ENCODE peak calls at places on chromosomes 13 and 19, in six cellular contexts. G, Q, I, P, R and H are unnamed samples.

GRCh38 chr19:33394006-33394722 is 20.7 kb downstream of the CEBPG start:
- DNase-seq in I (no peak), R (peak; percentile 31), P (no peak), G (peak; percentile 57), Q (no peak), H (no peak)

GRCh38 chr13:59734393-59734792 is 429.3 kb downstream of the DIAPH3 start:
- DNase-seq in P (no peak), R (no peak), I (no peak), Q (no peak), G (no peak), H (no peak)

GRCh38 chr19:5434970-5435641 is 20.1 kb upstream of the ZNRF4 start:
- DNase-seq in Q (no peak), I (no peak), P (peak; percentile 80), G (no peak), R (no peak), H (no peak)

GRCh38 chr19:54230031-54230430 is 7.2 kb upstream of the LILRB3 start:
- DNase-seq in R (no peak), Q (no peak), G (no peak), P (no peak), I (no peak), H (no peak)

GRCh38 chr13:20270163-20270865 is 38.2 kb upstream of the GJB6 start:
- DNase-seq in I (no peak), R (no peak), G (no peak), Q (no peak), P (no peak), H (no peak)

GRCh38 chr13:40613954-40614353 is 52.5 kb downstream of the FOXO1 start:
- DNase-seq in P (no peak), Q (no peak), R (no peak), I (no peak), G (no peak), H (no peak)

GRCh38 chr19:3338541-3339181 is 27.7 kb upstream of the NFIC start:
- DNase-seq in Q (no peak), I (peak; percentile 62), R (peak; percentile 83), P (peak; percentile 68), G (peak; percentile 32), H (no peak)

GRCh38 chr19:35870798-35871197 is 2.4 kb downstream of the APLP1 start:
- DNase-seq in R (no peak), Q (no peak), P (no peak), G (no peak), I (no peak), H (no peak)

GRCh38 chr19:48970923-48971395 is 5.8 kb downstream of the FTL start:
- DNase-seq in Q (peak; percentile 79), R (peak; percentile 79), I (peak; percentile 75), G (peak; percentile 81), P (peak; percentile 93), H (peak; percentile 91)

GRCh38 chr19:10497371-10497770 is 5.8 kb downstream of the KEAP1 start:
- DNase-seq in R (no peak), P (no peak), G (no peak), I (no peak), Q (no peak), H (no peak)

DNA sequence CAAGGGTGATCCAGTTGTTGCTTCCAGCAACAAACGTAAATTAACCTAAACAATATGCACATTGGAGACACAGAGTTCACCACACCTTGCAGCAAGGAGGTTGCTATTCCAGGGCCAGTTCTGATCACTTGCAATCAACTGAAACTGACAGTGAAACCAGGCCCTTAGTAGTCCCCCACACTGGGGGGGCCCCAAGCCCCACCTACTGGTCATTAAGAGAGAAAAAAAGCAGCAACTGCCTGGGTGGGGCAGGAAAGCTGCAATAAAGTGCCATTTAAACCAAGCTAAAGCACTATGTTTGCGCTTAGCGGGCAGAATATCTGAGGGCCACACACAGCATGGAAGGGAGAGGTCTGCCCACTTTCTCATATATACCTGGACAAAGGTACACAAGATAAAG is 51.5 kb downstream of the ATP7B start:
- DNase-seq in R (no peak), G (no peak), I (no peak), Q (no peak), P (peak; percentile 25), H (no peak)
- TF ChIP-seq CTCF in R (no peak), G (peak; percentile 11), I (no peak), Q (no peak), P (no peak), H (no peak)

GRCh38 chr13:89150362-89150761 is 1479.2 kb downstream of the SLITRK5 start:
- DNase-seq in I (no peak), Q (no peak), P (no peak), R (no peak), G (no peak), H (no peak)

GRCh38 chr13:89153941-89154340 is 1482.8 kb downstream of the SLITRK5 start:
- DNase-seq in I (no peak), Q (no peak), R (no peak), G (no peak), P (no peak), H (no peak)
- TF ChIP-seq CTCF in I (no peak), Q (no peak), R (no peak), G (no peak), P (no peak), H (no peak)

GRCh38 chr19:588093-588742 is 1.5 kb upstream of the HCN2 start:
- DNase-seq in I (peak; percentile 61), G (peak; percentile 79), P (peak; percentile 84), R (peak; percentile 73), Q (peak; percentile 69), H (peak; percentile 61)
- TF ChIP-seq CTCF in I (no peak), G (peak; percentile 66), P (peak; percentile 58), R (peak; percentile 15), Q (peak; percentile 41), H (peak; percentile 53)

DNA sequence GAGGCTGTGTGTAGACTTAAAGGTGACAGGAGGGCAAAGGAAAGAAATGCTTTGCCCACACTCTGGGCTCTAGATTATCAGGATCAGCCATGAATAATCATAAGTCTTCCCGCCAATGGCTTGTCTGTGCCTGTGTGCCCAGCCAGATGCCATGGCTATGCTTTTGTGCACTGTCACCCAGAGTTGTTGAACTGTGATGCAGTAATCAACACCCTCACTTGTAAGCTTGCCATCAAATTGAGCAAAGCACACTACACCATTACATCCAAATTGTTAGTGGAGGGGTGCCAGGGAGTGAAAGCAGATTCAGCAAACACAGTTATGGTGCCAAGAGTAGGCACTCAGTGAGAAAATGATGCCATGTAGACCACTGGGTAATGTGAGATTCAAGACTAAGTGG is 845.3 kb upstream of the MIR17HG start:
- DNase-seq in I (no peak), Q (peak; percentile 74), P (no peak), G (peak; percentile 26), R (no peak), H (no peak)
- TF ChIP-seq CTCF in I (no peak), Q (no peak), P (no peak), G (no peak), R (no peak), H (no peak)

DNA sequence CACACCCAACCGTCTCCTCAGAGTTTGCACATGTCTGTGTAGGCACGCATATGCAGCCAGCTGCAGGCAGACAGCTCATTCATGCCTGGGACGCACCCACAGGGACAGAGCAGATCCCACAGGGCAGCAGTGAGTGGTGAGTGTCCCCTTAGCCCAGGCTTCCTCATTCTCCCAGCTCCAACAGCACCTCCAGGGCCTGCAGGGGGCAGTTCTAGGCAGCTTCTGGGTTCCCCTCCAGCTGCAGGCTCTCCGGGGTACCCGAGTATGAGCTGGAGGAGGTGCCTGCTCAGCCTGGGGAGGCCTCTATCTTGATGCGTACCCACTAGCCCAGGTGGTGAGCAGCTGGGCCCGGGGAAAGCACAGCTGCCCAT is 1.3 kb upstream of the SHANK1 start:
- DNase-seq in P (no peak), Q (no peak), R (no peak), I (no peak), G (no peak), H (no peak)
- TF ChIP-seq CTCF in P (no peak), Q (no peak), R (no peak), I (no peak), G (no peak), H (no peak)

GRCh38 chr19:1851581-1852293 is 3.5 kb upstream of the REXO1 start:
- DNase-seq in G (no peak), Q (no peak), P (peak; percentile 80), R (peak; percentile 54), I (peak; percentile 76), H (no peak)
- TF ChIP-seq CTCF in G (no peak), Q (no peak), P (no peak), R (no peak), I (no peak), H (no peak)

GRCh38 chr19:18772620-18773587 is 18.2 kb downstream of the COMP start:
- DNase-seq in I (no peak), G (no peak), Q (no peak), R (no peak), P (no peak), H (no peak)

GRCh38 chr19:18769989-18770528 is 21.0 kb downstream of the COMP start:
- DNase-seq in Q (no peak), P (no peak), I (no peak), G (no peak), R (no peak), H (no peak)

GRCh38 chr19:18773682-18774081 is 17.4 kb downstream of the COMP start:
- DNase-seq in R (no peak), G (no peak), I (no peak), Q (no peak), P (no peak), H (no peak)

GRCh38 chr19:18770663-18771327 is 20.3 kb downstream of the COMP start:
- DNase-seq in I (no peak), G (no peak), Q (no peak), R (no peak), P (no peak), H (no peak)

DNA sequence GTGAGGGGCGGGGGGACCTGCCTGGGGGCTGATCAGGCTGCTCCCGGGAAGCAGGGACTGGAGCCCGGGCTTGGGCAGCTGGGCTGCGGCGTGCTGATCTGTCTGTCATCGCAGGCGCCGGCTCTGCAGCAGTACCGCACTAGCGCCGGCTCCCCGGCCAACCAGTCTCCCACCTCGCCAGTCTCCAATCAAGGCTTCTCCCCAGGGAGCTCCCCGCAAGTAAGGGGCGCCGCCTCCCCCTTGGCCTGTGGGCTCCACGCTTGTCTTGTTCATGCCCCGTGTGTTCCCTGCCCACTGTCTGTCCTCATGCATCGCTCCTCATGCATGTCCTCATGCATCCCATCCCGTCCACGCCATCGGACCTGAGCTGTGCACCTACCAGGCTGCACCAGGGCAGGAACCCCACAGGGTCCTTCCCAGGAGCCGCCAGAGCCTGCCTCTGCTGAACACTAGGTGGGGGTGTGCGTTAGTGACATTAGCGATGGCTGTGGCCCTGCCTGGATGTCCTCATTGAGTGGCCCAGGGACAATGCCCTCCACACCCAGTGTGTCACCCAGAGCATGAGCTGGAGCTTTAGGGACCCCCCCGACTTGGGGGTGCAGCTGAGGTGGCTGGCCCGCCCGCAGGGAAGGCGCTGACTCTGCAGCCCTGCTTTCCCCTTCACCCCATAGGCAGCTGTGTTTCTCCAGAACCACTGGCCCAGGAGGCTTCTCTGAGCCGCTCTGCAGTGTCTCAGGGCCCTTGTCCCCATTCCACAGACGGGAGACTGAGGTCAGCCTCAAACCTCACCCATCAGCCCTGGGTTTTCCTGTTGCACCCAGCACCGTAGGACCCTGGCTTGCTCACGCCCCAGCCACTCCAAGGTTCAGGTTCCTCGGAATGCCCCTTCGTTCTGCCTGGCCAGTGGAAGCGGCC is 19.5 kb downstream of the COMP start:
- DNase-seq in G (no peak), P (peak; percentile 25), R (no peak), Q (no peak), I (no peak), H (no peak)
- TF ChIP-seq CTCF in G (no peak), P (no peak), R (no peak), Q (no peak), I (no peak), H (peak; percentile 36)